ENCODE peak calls at places on chromosomes 6 and 20, in four cellular contexts. V is astrocyte of the spinal cord, L is coronary artery, G is AG09309. X is an unnamed sample.

GRCh38 chr6:156778615-156779205 is 1.5 kb downstream of the ARID1B start:
- DNase-seq in V (peak; percentile 50), L (no peak), G (no peak), X (no peak)

GRCh38 chr6:131122007-131122406 is 13.3 kb upstream of the AKAP7 start:
- DNase-seq in V (no peak), L (no peak), G (no peak), X (no peak)

GRCh38 chr6:88669475-88669874 is 293.9 kb downstream of the RNGTT start:
- DNase-seq in V (no peak), L (no peak), G (no peak), X (no peak)

GRCh38 chr20:16028923-16029322 is 544.3 kb downstream of the KIF16B start:
- DNase-seq in V (no peak), L (no peak), G (no peak), X (no peak)

GRCh38 chr20:24998631-24999445 is 6.3 kb upstream of the APMAP start:
- DNase-seq in V (no peak), L (peak; percentile 66), G (no peak), X (no peak)

GRCh38 chr20:19275630-19276071 is 63.2 kb downstream of the SLC24A3 start:
- DNase-seq in V (no peak), L (peak; percentile 79), G (no peak), X (peak; percentile 69)

GRCh38 chr20:61697666-61698597 is 367.7 kb downstream of the TAF4 start:
- DNase-seq in V (no peak), L (no peak), G (no peak), X (no peak)

GRCh38 chr20:13008761-13009681 is at the start of gene SPTLC3:
- DNase-seq in V (peak; percentile 66), L (peak; percentile 75), G (peak; percentile 41), X (peak; percentile 64)

GRCh38 chr20:47888351-47888750 is 103.1 kb upstream of the SULF2 start:
- DNase-seq in V (no peak), L (no peak), G (no peak), X (no peak)

GRCh38 chr20:38628580-38629470 is 27.2 kb downstream of the ARHGAP40 start:
- DNase-seq in V (no peak), L (no peak), G (no peak), X (no peak)
- TF ChIP-seq CTCF in V (no peak), L (no peak), G (no peak), X (no peak)

GRCh38 chr6:82910394-82910793 is 155.2 kb downstream of the UBE3D start:
- DNase-seq in V (no peak), L (no peak), G (no peak), X (no peak)

GRCh38 chr6:82910818-82911217 is 154.8 kb downstream of the UBE3D start:
- DNase-seq in V (no peak), L (no peak), G (no peak), X (no peak)

GRCh38 chr6:82906951-82907350 is 158.7 kb downstream of the UBE3D start:
- DNase-seq in V (peak; percentile 68), L (no peak), G (peak; percentile 18), X (peak; percentile 58)

GRCh38 chr6:82909551-82909950 is 156.1 kb downstream of the UBE3D start:
- DNase-seq in V (peak; percentile 51), L (no peak), G (no peak), X (no peak)

GRCh38 chr6:82908661-82909060 is 157.0 kb downstream of the UBE3D start:
- DNase-seq in V (no peak), L (no peak), G (no peak), X (no peak)
- H3K4me3 ChIP-seq in V (no peak overlapping the region), L (no peak overlapping the region), G (no peak overlapping the region), X (no peak overlapping the region)

DNA sequence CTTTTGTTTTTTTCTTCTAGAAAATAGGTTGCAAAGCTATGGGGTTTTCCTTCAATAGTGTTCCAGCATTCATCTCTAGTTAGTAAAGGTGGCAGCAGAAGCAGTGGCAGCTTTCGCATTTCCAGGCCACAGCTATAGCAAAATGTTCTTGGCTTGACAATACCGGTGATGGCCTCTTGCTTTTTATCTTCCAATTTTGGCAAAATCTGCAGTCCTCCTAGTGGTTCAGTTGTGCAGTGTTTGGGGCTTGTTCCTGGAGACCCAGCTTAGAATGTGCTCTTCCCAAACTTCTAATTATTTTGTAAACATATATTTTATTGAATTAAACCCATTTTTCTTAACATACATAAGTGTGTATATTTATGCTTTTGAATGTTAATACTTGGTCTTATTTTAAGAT is 370.6 kb upstream of the MAN1A1 start:
- DNase-seq in V (no peak), L (no peak), G (no peak), X (peak; percentile 12)
- TF ChIP-seq CTCF in V (peak; percentile 17), L (no peak), G (peak; percentile 43), X (peak; percentile 37)

DNA sequence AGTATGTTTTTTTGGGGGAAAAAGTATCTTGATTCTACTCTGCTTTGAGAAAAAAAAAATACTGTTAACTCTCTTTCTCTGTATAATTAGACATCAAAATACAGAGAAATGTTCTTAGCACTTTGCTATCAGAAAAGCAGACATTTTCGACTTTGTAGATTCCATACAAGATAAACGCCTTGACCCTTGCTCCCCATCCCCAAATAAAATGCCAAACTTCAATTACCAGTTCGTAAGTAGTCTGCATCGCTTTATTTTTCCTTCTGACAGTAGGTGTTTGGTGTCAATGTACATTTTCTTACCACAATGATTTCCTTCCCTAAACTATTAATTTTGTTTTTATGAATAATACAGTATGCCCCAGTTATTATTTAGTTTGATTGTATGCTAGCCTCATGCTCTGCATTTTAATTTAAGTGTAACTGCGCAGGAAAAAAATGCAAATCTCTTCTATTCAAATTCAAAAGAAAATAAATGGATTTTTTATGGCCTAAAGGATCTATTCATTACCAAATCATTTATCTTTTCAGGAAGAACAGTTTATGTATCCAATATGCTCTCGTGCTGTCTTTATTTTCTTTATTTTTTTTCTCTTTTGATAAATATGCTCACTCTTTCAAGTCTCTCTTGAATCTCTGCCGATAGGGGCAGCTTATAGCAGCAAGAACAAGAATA is 84.8 kb upstream of the ZNF217 start:
- DNase-seq in V (no peak), L (no peak), G (no peak), X (peak; percentile 19)
- H3K4me3 ChIP-seq in V (no peak overlapping the region), L (no peak overlapping the region), G (no peak overlapping the region), X (no peak overlapping the region)

GRCh38 chr6:10081957-10082356 is 332.9 kb downstream of the TFAP2A start:
- DNase-seq in V (no peak), L (no peak), G (no peak), X (no peak)

GRCh38 chr6:10082385-10082784 is 332.5 kb downstream of the TFAP2A start:
- DNase-seq in V (no peak), L (no peak), G (no peak), X (no peak)

GRCh38 chr6:10081075-10081474 is 333.8 kb downstream of the TFAP2A start:
- DNase-seq in V (no peak), L (no peak), G (no peak), X (no peak)

GRCh38 chr6:10080561-10080960 is 334.3 kb downstream of the TFAP2A start:
- DNase-seq in V (no peak), L (no peak), G (no peak), X (no peak)

DNA sequence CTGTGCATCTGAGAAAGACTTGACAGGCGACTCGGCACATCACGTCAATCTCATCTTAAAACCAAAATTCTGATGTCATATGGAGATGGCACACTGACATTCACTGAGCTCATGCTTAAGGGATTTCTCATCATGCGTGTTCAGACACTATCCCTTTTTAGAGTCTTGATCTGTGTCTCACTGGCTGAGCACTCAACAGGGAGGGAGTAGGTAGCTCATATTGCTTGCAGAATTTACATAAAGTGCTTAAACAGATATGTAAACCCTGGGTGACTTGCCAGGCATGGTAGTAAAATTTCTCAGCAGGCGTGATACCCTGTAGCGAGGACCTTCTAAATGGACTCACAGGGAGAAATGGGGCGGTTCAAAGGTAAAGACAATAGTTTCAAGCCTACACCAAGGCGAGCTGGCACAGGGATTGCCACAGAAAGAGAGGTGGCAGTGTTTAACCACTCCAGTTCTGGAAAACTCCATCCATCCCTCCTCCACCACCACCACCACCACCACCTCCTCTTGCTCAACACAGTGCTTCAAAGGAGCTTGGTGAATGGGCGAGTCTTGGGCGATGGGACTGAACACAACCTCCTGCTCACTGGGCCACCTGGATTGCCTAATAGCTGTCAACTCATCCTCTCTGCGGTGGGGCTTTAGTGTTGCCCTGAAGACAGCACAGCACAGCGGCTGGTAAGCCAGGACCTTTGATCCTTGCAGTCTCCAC is 330.4 kb downstream of the TFAP2A start:
- DNase-seq in V (no peak), L (no peak), G (no peak), X (no peak)
- TF ChIP-seq CTCF in V (no peak), L (no peak), G (no peak), X (no peak)

GRCh38 chr6:165800337-165800736 is 137.3 kb upstream of the PDE10A start:
- DNase-seq in V (no peak), L (no peak), G (no peak), X (peak; percentile 8)
- H3K4me3 ChIP-seq in V (no peak overlapping the region), L (no peak overlapping the region), G (no peak overlapping the region), X (no peak overlapping the region)

GRCh38 chr20:64082821-64083379 is 1.3 kb downstream of the LKAAEAR1 start:
- DNase-seq in V (no peak), L (no peak), G (no peak), X (no peak)

GRCh38 chr20:64084209-64085152 is at the start of gene LKAAEAR1:
- DNase-seq in V (no peak), L (no peak), G (no peak), X (no peak)

GRCh38 chr20:64082126-64082638 is 2.0 kb downstream of the LKAAEAR1 start:
- DNase-seq in V (no peak), L (no peak), G (no peak), X (no peak)

GRCh38 chr20:64081620-64081964 is 1.7 kb downstream of the OPRL1 start:
- DNase-seq in V (no peak), L (no peak), G (no peak), X (no peak)

GRCh38 chr20:64083380-64084208 is 604 bp downstream of the LKAAEAR1 start:
- DNase-seq in V (peak; percentile 57), L (no peak), G (no peak), X (peak; percentile 79)
- TF ChIP-seq CTCF in V (peak; percentile 70), L (peak; percentile 32), G (peak; percentile 55), X (peak; percentile 57)

GRCh38 chr20:32205502-32206382 is 1.8 kb downstream of the PLAGL2 start:
- DNase-seq in V (no peak), L (no peak), G (no peak), X (peak; percentile 65)

GRCh38 chr20:32206383-32207210 is 946 bp downstream of the PLAGL2 start:
- DNase-seq in V (no peak), L (no peak), G (no peak), X (no peak)

GRCh38 chr20:32207211-32207625 is 325 bp downstream of the PLAGL2 start:
- DNase-seq in V (no peak), L (no peak), G (no peak), X (no peak)

GRCh38 chr20:32203556-32204484 is 3.7 kb downstream of the PLAGL2 start:
- DNase-seq in V (peak; percentile 4), L (no peak), G (no peak), X (peak; percentile 31)

GRCh38 chr20:32204485-32205115 is 2.9 kb downstream of the PLAGL2 start:
- DNase-seq in V (no peak), L (no peak), G (no peak), X (no peak)
- H3K4me3 ChIP-seq in V (no peak overlapping the region), L (no peak overlapping the region), G (no peak overlapping the region), X (no peak overlapping the region)

X was measured in fibroblast of villous mesenchyme.